ENCODE peak calls at places on chromosomes 7 and 10, in four cellular contexts. K, L, Z and S are unnamed samples.

GRCh38 chr7:44733708-44734481 is 14.8 kb upstream of the ZMIZ2 start:
- DNase-seq in K (no peak), L (no peak), Z (no peak), S (no peak)

GRCh38 chr7:73741600-73741999 is 3.0 kb upstream of the ABHD11 start:
- DNase-seq in K (no peak), L (no peak), Z (no peak), S (no peak)

GRCh38 chr10:16381083-16381482 is 55.7 kb upstream of the PTER start:
- DNase-seq in K (no peak), L (no peak), Z (no peak), S (no peak)

GRCh38 chr10:79405995-79406515 is 39.4 kb downstream of the ZCCHC24 start:
- DNase-seq in K (no peak), L (no peak), Z (no peak), S (no peak)

GRCh38 chr10:32446701-32447406 is 914 bp downstream of the CCDC7 start:
- DNase-seq in K (no peak), L (no peak), Z (peak; percentile 33), S (no peak)

GRCh38 chr10:84510121-84510520 is 181.7 kb downstream of the CCSER2 start:
- DNase-seq in K (no peak), L (no peak), Z (no peak), S (no peak)

GRCh38 chr10:1211844-1212570 is 155.8 kb downstream of the WDR37 start:
- DNase-seq in K (no peak), L (no peak), Z (no peak), S (no peak)

GRCh38 chr7:51823437-51823836 is 506.8 kb upstream of the COBL start:
- DNase-seq in K (no peak), L (no peak), Z (no peak), S (no peak)

GRCh38 chr10:22268503-22268902 is 47.7 kb upstream of the COMMD3 start:
- DNase-seq in K (no peak), L (no peak), Z (no peak), S (no peak)

GRCh38 chr7:156640949-156641485 is 443 bp downstream of the RNF32 start:
- DNase-seq in K (peak; percentile 68), L (no peak), Z (no peak), S (no peak)

GRCh38 chr10:97320480-97321031 is 1.5 kb downstream of the FRAT1 start:
- DNase-seq in K (peak; percentile 32), L (no peak), Z (peak; percentile 36), S (peak; percentile 56)

GRCh38 chr10:92692697-92693533 is 3.2 kb downstream of the HHEX start:
- DNase-seq in K (no peak), L (no peak), Z (no peak), S (no peak)
- H3K4me3 ChIP-seq in K (no peak overlapping the region), L (no peak overlapping the region), Z (no peak overlapping the region), S (peak overlapping the region; percentile 89)

GRCh38 chr7:124918662-124919061 is 11.0 kb downstream of the POT1 start:
- DNase-seq in K (no peak), L (no peak), Z (no peak), S (no peak)
- TF ChIP-seq EP300 in K (no peak), L (no peak), Z (no peak), S (no peak)

GRCh38 chr7:79403451-79403850 is 50.0 kb downstream of the MAGI2 start:
- DNase-seq in K (no peak), L (no peak), Z (no peak), S (no peak)
- H3K4me3 ChIP-seq in K (no peak overlapping the region), L (no peak overlapping the region), Z (no peak overlapping the region), S (no peak overlapping the region)

GRCh38 chr10:77927343-77928256 is 1.0 kb upstream of the DLG5 start:
- DNase-seq in K (no peak), L (no peak), Z (no peak), S (no peak)

GRCh38 chr10:77925410-77925794 is 1.2 kb downstream of the DLG5 start:
- DNase-seq in K (no peak), L (peak; percentile 32), Z (peak; percentile 47), S (no peak)

GRCh38 chr10:77925795-77926565 is 575 bp downstream of the DLG5 start:
- DNase-seq in K (peak; percentile 65), L (peak; percentile 8), Z (peak; percentile 73), S (peak; percentile 90)

GRCh38 chr10:77922551-77923179 is 3.9 kb downstream of the DLG5 start:
- DNase-seq in K (no peak), L (no peak), Z (no peak), S (no peak)

GRCh38 chr10:77926566-77927342 is at the start of gene DLG5:
- DNase-seq in K (peak; percentile 75), L (peak; percentile 40), Z (peak; percentile 82), S (peak; percentile 94)
- TF ChIP-seq EP300 in K (no peak), L (no peak), Z (no peak), S (no peak)

GRCh38 chr10:23408330-23408976 is 30.4 kb upstream of the OTUD1 start:
- DNase-seq in K (no peak), L (no peak), Z (no peak), S (no peak)

GRCh38 chr10:23417254-23417653 is 21.6 kb upstream of the OTUD1 start:
- DNase-seq in K (no peak), L (no peak), Z (no peak), S (no peak)

GRCh38 chr10:23406409-23406808 is 32.5 kb upstream of the OTUD1 start:
- DNase-seq in K (no peak), L (no peak), Z (no peak), S (no peak)

GRCh38 chr10:23413629-23414089 is 25.2 kb upstream of the OTUD1 start:
- DNase-seq in K (no peak), L (no peak), Z (no peak), S (no peak)

GRCh38 chr10:23412223-23412622 is 26.7 kb upstream of the OTUD1 start:
- DNase-seq in K (no peak), L (no peak), Z (no peak), S (no peak)
- H3K4me3 ChIP-seq in K (no peak overlapping the region), L (no peak overlapping the region), Z (no peak overlapping the region), S (no peak overlapping the region)

DNA sequence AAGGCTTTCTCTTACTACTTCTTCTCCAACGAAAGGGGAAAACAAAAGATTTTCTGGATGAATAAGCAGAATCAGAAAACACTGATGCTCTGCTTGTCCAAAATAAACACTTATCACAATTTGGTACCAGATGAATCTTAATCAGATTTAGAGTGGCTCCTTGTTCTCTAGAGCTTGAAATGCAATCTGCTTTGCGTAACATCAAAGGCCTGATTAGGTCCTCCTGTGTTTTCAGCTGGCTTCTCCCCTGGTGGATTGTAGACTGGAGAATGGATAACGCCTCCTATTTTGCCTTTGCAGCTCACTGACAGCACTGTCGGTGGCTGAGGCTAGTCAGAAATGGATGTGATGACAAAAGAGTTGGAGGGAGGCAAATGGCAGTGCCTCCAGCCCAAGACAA is 91.2 kb downstream of the FAM13C start:
- DNase-seq in K (no peak), L (no peak), Z (no peak), S (no peak)
- TF ChIP-seq EP300 in K (no peak), L (no peak), Z (no peak), S (no peak)

DNA sequence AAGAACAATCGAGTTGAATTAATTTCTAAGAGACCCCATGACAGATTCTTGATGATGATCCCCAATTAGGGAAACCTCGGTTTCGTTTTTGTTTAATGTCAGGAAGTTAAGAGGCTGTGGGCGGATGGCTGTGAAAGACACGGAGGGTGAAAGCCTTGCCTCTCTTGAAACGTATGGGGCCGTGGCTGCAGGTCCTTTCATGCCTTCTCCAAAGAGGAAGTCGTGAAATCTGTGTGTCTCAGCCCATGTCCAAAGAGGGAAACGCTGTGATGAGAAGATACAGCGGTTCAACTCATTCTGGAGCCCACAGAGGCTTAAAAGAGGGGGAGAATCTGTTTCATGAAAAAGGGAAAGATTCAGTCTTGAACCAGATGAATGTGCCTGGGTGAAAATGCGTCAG is 51.4 kb upstream of the CARD11 start:
- DNase-seq in K (peak; percentile 25), L (peak; percentile 21), Z (no peak), S (no peak)
- H3K4me3 ChIP-seq in K (no peak overlapping the region), L (no peak overlapping the region), Z (no peak overlapping the region), S (peak overlapping the region; percentile 14)

GRCh38 chr7:42071372-42072261 is 165.4 kb downstream of the GLI3 start:
- DNase-seq in K (no peak), L (no peak), Z (no peak), S (peak; percentile 43)
- TF ChIP-seq EP300 in K (no peak), L (no peak), Z (no peak), S (no peak)

GRCh38 chr7:152051968-152052367 is 26.5 kb downstream of the GALNT11 start:
- DNase-seq in K (no peak), L (no peak), Z (no peak), S (no peak)
- H3K4me3 ChIP-seq in K (no peak overlapping the region), L (no peak overlapping the region), Z (no peak overlapping the region), S (no peak overlapping the region)